ENCODE peak calls at places on chromosomes 7 and 10, in five cellular contexts. One of them, this sample, is unnamed.

GRCh38 chr10:102485093-102485785 is 17.3 kb downstream of the ACTR1A start:
- DNase-seq in psoas muscle: no peak
- DNase-seq in breast epithelium: no peak
- DNase-seq in right lobe of liver: peak
- DNase-seq in vagina: no peak
- DNase-seq in this sample: no peak

GRCh38 chr10:124911124-124912051 is 30.5 kb upstream of the ZRANB1 start:
- DNase-seq in psoas muscle: no peak
- DNase-seq in breast epithelium: peak
- DNase-seq in right lobe of liver: no peak
- DNase-seq in vagina: no peak
- DNase-seq in this sample: no peak

GRCh38 chr10:118504044-118504944 is 91.2 kb downstream of the PRLHR start:
- DNase-seq in psoas muscle: no peak
- DNase-seq in breast epithelium: no peak
- DNase-seq in right lobe of liver: no peak
- DNase-seq in vagina: no peak
- DNase-seq in this sample: no peak

GRCh38 chr10:114024876-114025609 is 18.6 kb upstream of the ADRB1 start:
- DNase-seq in psoas muscle: no peak
- DNase-seq in breast epithelium: no peak
- DNase-seq in right lobe of liver: no peak
- DNase-seq in vagina: no peak
- DNase-seq in this sample: no peak

GRCh38 chr10:105585753-105586152 is 944.7 kb downstream of the SORCS3 start:
- DNase-seq in psoas muscle: no peak
- DNase-seq in breast epithelium: no peak
- DNase-seq in right lobe of liver: no peak
- DNase-seq in vagina: no peak
- DNase-seq in this sample: no peak

GRCh38 chr10:38605153-38605661 is 511.1 kb downstream of the ZNF37A start:
- DNase-seq in psoas muscle: no peak
- DNase-seq in breast epithelium: no peak
- DNase-seq in right lobe of liver: no peak
- DNase-seq in vagina: no peak
- DNase-seq in this sample: no peak

GRCh38 chr7:71990138-71990462 is 422.0 kb downstream of the CALN1 start:
- DNase-seq in psoas muscle: no peak
- DNase-seq in breast epithelium: no peak
- DNase-seq in right lobe of liver: no peak
- DNase-seq in vagina: no peak
- DNase-seq in this sample: no peak

GRCh38 chr7:92717982-92718716 is 118.2 kb downstream of the CDK6 start:
- DNase-seq in psoas muscle: peak
- DNase-seq in breast epithelium: no peak
- DNase-seq in right lobe of liver: no peak
- DNase-seq in vagina: no peak
- DNase-seq in this sample: peak

GRCh38 chr10:21732067-21732772 is 198.2 kb downstream of the MLLT10 start:
- DNase-seq in psoas muscle: peak
- DNase-seq in breast epithelium: no peak
- DNase-seq in right lobe of liver: peak
- DNase-seq in vagina: no peak
- DNase-seq in this sample: no peak

GRCh38 chr10:77949167-77949566 is 22.6 kb upstream of the DLG5 start:
- DNase-seq in psoas muscle: peak
- DNase-seq in breast epithelium: peak
- DNase-seq in right lobe of liver: no peak
- DNase-seq in vagina: no peak
- DNase-seq in this sample: no peak

GRCh38 chr7:106614751-106615150 is 46.2 kb downstream of the CCDC71L start:
- DNase-seq in psoas muscle: no peak
- DNase-seq in breast epithelium: no peak
- DNase-seq in right lobe of liver: no peak
- DNase-seq in vagina: no peak
- DNase-seq in this sample: no peak

GRCh38 chr10:99945286-99945685 is 64.5 kb downstream of the DNMBP start:
- DNase-seq in psoas muscle: peak
- DNase-seq in breast epithelium: no peak
- DNase-seq in right lobe of liver: no peak
- DNase-seq in vagina: no peak
- DNase-seq in this sample: no peak

GRCh38 chr7:70384891-70385290 is 747.1 kb upstream of the GALNT17 start:
- DNase-seq in psoas muscle: no peak
- DNase-seq in breast epithelium: no peak
- DNase-seq in right lobe of liver: no peak
- DNase-seq in vagina: no peak
- DNase-seq in this sample: no peak

GRCh38 chr7:105699568-105700236 is 118.4 kb upstream of the EFCAB10 start:
- DNase-seq in psoas muscle: no peak
- DNase-seq in breast epithelium: no peak
- DNase-seq in right lobe of liver: no peak
- DNase-seq in vagina: no peak
- DNase-seq in this sample: no peak

GRCh38 chr10:10991144-10991543 is 26.5 kb upstream of the CELF2 start:
- DNase-seq in psoas muscle: no peak
- DNase-seq in breast epithelium: no peak
- DNase-seq in right lobe of liver: no peak
- DNase-seq in vagina: no peak
- DNase-seq in this sample: no peak

GRCh38 chr10:68870545-68871104 is 30.5 kb upstream of the DDX50 start:
- DNase-seq in psoas muscle: no peak
- DNase-seq in breast epithelium: no peak
- DNase-seq in right lobe of liver: no peak
- DNase-seq in vagina: no peak
- DNase-seq in this sample: no peak

GRCh38 chr7:154259396-154259795 is 207.2 kb downstream of the DPP6 start:
- DNase-seq in psoas muscle: no peak
- DNase-seq in breast epithelium: no peak
- DNase-seq in right lobe of liver: no peak
- DNase-seq in vagina: no peak
- DNase-seq in this sample: no peak

DNA sequence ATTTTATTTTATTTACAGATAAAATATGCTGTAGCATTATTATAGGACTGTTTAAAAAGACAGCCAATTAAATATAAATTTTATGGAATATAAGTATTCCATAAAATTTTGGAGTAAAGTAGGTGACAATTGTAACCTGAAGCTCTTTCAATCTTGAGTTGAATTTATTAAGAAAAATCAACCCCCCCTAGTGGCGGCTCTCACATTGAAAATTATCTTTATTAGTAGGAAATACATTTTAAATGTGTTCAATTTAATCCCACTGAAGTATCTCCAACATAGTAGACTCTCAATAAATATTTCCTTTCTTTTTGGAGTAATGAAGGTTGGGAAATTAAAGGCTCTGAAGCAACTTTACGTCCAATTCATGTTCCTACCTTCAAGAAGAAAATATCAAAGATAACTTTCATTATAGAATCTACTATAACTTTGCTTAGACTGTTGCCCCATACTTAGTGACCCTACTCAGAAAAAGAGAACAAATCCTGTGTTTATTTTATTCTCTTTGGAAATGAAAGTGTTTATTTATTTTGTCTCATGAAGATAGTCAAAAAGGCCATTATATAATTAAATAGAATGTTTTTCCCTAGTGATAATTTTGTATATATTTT is 3.1 kb downstream of the AHR start:
- DNase-seq in psoas muscle: no peak
- DNase-seq in breast epithelium: no peak
- DNase-seq in right lobe of liver: no peak
- DNase-seq in vagina: no peak
- DNase-seq in this sample: no peak
- H3K27ac ChIP-seq in psoas muscle: no peak
- H3K27ac ChIP-seq in breast epithelium: peak
- H3K27ac ChIP-seq in right lobe of liver: peak
- H3K27ac ChIP-seq in vagina: peak
- H3K27ac ChIP-seq in this sample: no peak

DNA sequence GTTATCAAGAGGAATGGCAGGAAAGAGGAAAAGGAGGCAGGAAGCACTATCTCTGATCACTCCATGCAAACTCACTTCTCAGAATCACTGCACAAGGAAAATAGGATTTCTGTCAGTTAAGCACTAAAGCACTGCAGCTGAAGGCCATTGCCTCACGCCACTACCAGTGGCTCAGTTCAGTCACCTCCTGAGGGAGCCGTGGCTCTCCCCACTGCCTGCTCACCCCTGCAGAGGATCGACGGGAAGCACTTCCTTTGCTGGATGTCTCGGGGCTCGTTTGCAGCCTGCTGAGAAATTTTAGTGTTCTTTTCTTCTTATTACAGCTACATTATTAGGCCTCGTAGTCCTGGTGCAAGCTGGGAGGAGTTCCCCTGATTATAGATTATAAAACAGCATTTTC is 90.1 kb upstream of the ADCY1 start:
- DNase-seq in psoas muscle: no peak
- DNase-seq in breast epithelium: no peak
- DNase-seq in right lobe of liver: no peak
- DNase-seq in vagina: no peak
- DNase-seq in this sample: no peak
- H3K27ac ChIP-seq in psoas muscle: no peak
- H3K27ac ChIP-seq in breast epithelium: no peak
- H3K27ac ChIP-seq in right lobe of liver: no peak
- H3K27ac ChIP-seq in vagina: no peak
- H3K27ac ChIP-seq in this sample: no peak

DNA sequence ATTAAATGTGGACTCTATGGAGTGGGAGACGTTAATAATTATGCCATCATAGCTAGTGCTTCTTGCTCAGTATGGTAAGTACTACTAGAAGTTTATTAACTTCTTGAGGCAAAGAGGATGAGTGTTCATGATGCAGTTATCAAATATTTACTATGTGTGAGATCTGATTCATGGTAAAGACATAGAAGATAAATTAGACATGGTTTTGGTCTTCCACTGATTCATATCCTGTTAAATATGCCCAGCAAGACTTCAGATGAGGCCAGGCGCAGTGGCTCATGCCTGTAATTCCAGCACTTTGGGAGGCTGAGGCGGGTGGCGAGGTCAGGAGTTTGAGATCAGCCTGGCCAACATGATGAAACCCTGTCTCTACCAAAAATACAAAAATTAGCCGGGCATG is 547.1 kb upstream of the ANKRD30A start:
- DNase-seq in psoas muscle: no peak
- DNase-seq in breast epithelium: no peak
- DNase-seq in right lobe of liver: no peak
- DNase-seq in vagina: no peak
- DNase-seq in this sample: no peak
- H3K27ac ChIP-seq in psoas muscle: no peak
- H3K27ac ChIP-seq in breast epithelium: no peak
- H3K27ac ChIP-seq in right lobe of liver: no peak
- H3K27ac ChIP-seq in vagina: no peak
- H3K27ac ChIP-seq in this sample: no peak

GRCh38 chr10:93406367-93407145 is 75.6 kb downstream of the MYOF start:
- DNase-seq in psoas muscle: no peak
- DNase-seq in breast epithelium: no peak
- DNase-seq in right lobe of liver: no peak
- DNase-seq in vagina: no peak
- DNase-seq in this sample: no peak
- H3K27ac ChIP-seq in psoas muscle: no peak
- H3K27ac ChIP-seq in breast epithelium: peak
- H3K27ac ChIP-seq in right lobe of liver: no peak
- H3K27ac ChIP-seq in vagina: no peak
- H3K27ac ChIP-seq in this sample: no peak

GRCh38 chr7:32167256-32167655 is 97.0 kb upstream of the PDE1C start:
- DNase-seq in psoas muscle: no peak
- DNase-seq in breast epithelium: no peak
- DNase-seq in right lobe of liver: no peak
- DNase-seq in vagina: no peak
- DNase-seq in this sample: no peak
- H3K27ac ChIP-seq in psoas muscle: no peak
- H3K27ac ChIP-seq in breast epithelium: no peak
- H3K27ac ChIP-seq in right lobe of liver: no peak
- H3K27ac ChIP-seq in vagina: no peak
- H3K27ac ChIP-seq in this sample: no peak

DNA sequence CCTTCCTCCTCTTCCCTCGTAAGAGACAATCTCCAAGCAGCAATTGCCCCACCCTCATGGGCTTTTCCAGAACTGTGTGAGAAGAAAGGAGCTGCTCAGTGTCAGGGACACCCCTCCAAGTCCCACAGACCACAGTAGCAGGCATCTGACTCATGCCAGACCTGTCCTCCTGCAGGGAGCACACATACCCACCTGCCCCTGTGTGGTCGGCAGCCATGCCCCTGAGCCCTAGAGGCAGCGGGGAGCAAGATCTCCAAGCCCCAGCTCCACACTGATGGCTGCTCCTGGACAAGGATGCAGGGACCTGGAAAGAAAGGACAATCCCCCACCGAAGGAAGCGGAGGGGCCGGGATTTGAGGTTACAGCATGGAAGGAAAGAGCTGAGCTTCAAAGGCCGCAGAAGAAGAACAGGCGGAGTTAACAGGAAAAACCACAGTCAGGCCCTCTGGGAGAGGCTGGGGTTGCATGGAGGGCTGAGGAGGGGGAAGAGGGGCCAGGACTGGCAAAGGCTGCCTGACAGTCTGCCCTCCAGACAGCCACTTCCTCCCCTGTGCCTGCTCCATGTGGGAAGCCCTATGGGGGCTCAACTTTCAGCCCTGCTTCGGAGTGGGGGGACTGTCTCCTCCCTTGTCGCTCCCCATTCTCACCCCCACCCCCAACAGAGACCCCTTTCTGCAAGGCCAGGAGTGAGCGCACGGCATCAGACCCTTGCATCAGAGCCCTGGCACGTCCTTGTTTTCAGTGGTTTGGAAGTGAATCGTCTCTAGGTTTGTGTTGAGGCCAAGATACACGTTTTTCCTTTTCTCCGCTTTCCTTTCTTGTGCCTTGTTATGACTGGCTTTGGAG is 46.8 kb downstream of the ASB13 start:
- DNase-seq in psoas muscle: no peak
- DNase-seq in breast epithelium: no peak
- DNase-seq in right lobe of liver: peak
- DNase-seq in vagina: no peak
- DNase-seq in this sample: no peak
- H3K27ac ChIP-seq in psoas muscle: peak
- H3K27ac ChIP-seq in breast epithelium: peak
- H3K27ac ChIP-seq in right lobe of liver: no peak
- H3K27ac ChIP-seq in vagina: no peak
- H3K27ac ChIP-seq in this sample: no peak

GRCh38 chr10:59336632-59337031 is 25.7 kb downstream of the FAM13C start:
- DNase-seq in psoas muscle: no peak
- DNase-seq in breast epithelium: no peak
- DNase-seq in right lobe of liver: no peak
- DNase-seq in vagina: no peak
- DNase-seq in this sample: no peak
- H3K27ac ChIP-seq in psoas muscle: peak
- H3K27ac ChIP-seq in breast epithelium: peak
- H3K27ac ChIP-seq in right lobe of liver: peak
- H3K27ac ChIP-seq in vagina: peak
- H3K27ac ChIP-seq in this sample: peak

GRCh38 chr10:129258570-129258969 is 208.5 kb upstream of the MGMT start:
- DNase-seq in psoas muscle: no peak
- DNase-seq in breast epithelium: no peak
- DNase-seq in right lobe of liver: no peak
- DNase-seq in vagina: no peak
- DNase-seq in this sample: no peak
- H3K27ac ChIP-seq in psoas muscle: no peak
- H3K27ac ChIP-seq in breast epithelium: no peak
- H3K27ac ChIP-seq in right lobe of liver: no peak
- H3K27ac ChIP-seq in vagina: no peak
- H3K27ac ChIP-seq in this sample: no peak